ENCODE peak calls at places on chromosomes 3 and 15, in seven cellular contexts. M is fibroblast of villous mesenchyme, S is GM12864, V is astrocyte of the spinal cord, X is fibroblast of lung, Z is fibroblast of pulmonary artery, L is mesothelial cell of epicardium. R is an unnamed sample.

GRCh38 chr15:37015025-37015424 is 85.3 kb downstream of the MEIS2 start:
- DNase-seq in M (peak), S (peak), V (peak), X (no peak), Z (peak), L (no peak), R (no peak)

GRCh38 chr15:83210619-83211018 is 3.0 kb upstream of the HDGFL3 start:
- DNase-seq in M (no peak), S (no peak), V (peak), X (no peak), Z (peak), L (peak), R (no peak)

GRCh38 chr3:185912929-185913901 is 24.6 kb downstream of the TRA2B start:
- DNase-seq in M (no peak), S (no peak), V (no peak), X (no peak), Z (no peak), L (no peak), R (no peak)

GRCh38 chr3:10547841-10548783 is 42.7 kb upstream of the ATP2B2 start:
- DNase-seq in M (no peak), S (no peak), V (no peak), X (no peak), Z (no peak), L (no peak), R (no peak)

GRCh38 chr15:52247481-52247880 is 48.1 kb downstream of the MYO5C start:
- DNase-seq in M (no peak), S (no peak), V (no peak), X (no peak), Z (no peak), L (no peak), R (no peak)

GRCh38 chr3:116038968-116039950 is 406.0 kb downstream of the LSAMP start:
- DNase-seq in M (peak), S (no peak), V (no peak), X (peak), Z (peak), L (no peak), R (no peak)

GRCh38 chr15:75655911-75656310 is 8.2 kb downstream of the SNX33 start:
- DNase-seq in M (no peak), S (no peak), V (no peak), X (no peak), Z (no peak), L (no peak), R (no peak)

GRCh38 chr3:195103623-195104022 is 167.3 kb downstream of the XXYLT1 start:
- DNase-seq in M (peak), S (no peak), V (no peak), X (no peak), Z (no peak), L (no peak), R (no peak)

GRCh38 chr3:166582231-166582630 is 745.0 kb upstream of the BCHE start:
- DNase-seq in M (no peak), S (no peak), V (peak), X (no peak), Z (no peak), L (no peak), R (no peak)

GRCh38 chr15:89556413-89557262 is 18.6 kb upstream of the TICRR start:
- DNase-seq in M (peak), S (no peak), V (peak), X (peak), Z (peak), L (no peak), R (peak)
- TF ChIP-seq CTCF in M (peak), S (peak), V (peak), X (peak), Z (peak), L (peak), R (peak)

DNA sequence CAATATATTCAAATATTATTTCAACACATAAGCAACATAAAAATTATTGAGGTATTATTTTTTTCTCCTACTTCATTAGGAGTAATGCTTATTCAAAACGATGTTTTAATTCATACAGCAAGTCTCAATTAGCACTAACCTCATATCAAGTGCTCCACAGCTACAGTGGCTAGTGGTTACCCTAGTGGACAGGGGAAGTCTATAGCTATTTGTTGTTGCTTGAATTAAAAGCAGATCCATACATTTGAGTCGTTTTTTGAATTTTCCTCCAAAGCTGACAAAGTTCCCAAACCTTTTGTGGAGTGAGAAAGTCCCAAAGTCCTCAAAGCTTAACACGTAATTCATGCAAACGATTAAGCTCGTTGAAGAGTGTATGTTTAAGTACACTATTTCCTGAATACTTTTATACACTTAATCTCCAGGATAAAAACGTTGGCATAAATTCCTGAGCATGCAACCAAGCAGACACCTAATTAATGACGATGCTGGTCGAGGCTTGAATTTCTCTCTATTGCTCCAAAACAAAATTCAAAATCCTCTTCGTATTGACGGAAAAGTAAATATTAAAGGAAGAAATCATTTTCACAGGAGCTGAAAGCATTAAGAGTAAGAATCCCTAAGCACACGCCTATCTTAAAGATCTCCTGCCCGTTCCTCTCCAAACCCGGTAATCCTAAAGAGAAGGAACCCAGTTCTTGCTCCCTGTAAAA is 984 bp downstream of the VPS13C start:
- DNase-seq in M (no peak), S (no peak), V (peak), X (no peak), Z (peak), L (no peak), R (no peak)
- TF ChIP-seq CTCF in M (peak), S (peak), V (no peak), X (peak), Z (peak), L (no peak), R (no peak)

GRCh38 chr15:50182233-50183013 is 427 bp downstream of the SLC27A2 start:
- DNase-seq in M (peak), S (no peak), V (peak), X (peak), Z (peak), L (peak), R (no peak)

GRCh38 chr15:50183112-50183794 is 1.3 kb downstream of the SLC27A2 start:
- DNase-seq in M (no peak), S (no peak), V (no peak), X (no peak), Z (no peak), L (no peak), R (no peak)

GRCh38 chr15:50181206-50181982 is 602 bp upstream of the SLC27A2 start:
- DNase-seq in M (no peak), S (no peak), V (no peak), X (no peak), Z (no peak), L (no peak), R (no peak)

GRCh38 chr15:50180578-50180977 is 1.4 kb upstream of the SLC27A2 start:
- DNase-seq in M (no peak), S (no peak), V (no peak), X (no peak), Z (no peak), L (no peak), R (no peak)

DNA sequence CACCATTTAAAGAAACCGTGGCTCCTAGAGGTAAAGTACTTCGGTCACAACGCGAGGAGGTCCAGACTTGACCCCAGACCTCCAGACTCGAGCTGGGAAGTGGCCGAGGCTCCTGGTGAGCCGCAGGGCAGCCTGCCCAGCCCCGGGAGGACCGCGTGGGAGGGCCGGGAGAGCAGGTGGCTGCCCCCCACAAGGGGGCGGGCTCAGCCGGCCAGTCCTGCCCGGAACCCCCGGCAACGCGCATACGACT is at the start of gene SLC27A2:
- DNase-seq in M (peak), S (no peak), V (peak), X (peak), Z (peak), L (no peak), R (peak)
- TF ChIP-seq CTCF in M (peak), S (peak), V (peak), X (peak), Z (no peak), L (no peak), R (peak)

DNA sequence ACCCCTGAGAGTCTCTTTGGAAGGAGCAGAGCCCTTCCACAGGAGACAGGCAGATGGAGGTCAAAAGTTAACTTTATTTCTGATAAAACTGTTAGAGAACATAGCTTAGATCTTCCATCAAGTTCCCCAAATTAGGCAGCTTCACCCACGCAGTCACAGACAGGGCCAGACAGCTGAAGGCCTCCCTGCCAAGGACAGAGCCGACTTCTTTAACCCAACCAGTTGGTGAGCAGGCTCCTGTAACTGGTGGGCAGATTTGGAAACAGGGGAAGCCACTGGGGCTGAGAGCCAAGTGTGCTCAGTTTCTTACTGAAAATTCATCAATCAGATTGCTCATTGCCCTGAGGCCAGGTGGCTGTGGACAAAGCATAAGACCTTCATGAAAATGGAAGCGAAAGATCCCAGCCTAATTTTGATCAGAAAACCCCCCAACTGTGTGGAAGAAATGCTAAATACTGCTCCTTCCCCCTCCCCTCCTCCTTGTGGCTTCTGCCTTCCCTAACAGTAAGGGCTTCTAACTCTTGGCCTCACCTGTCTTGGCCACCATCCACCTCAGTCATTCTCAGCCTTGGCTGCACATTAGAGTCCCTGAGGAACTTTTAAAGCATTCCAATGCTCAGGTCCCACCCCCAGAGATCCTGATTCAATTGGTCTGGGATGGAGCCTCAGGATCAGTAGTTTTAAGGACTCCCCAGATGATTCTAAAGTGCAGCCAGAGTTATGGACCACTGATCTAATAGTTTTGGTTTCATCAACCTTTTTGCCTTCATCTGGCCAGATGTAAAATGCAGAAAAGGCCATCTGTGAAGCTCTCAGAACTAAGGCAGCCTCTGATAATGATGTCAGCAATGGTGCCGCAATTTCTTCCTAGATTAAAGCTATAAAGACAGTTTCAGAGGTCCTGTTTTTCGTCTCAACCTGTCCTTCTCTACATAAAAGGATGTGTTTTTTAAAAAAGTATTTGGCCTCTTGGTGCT is 11.5 kb downstream of the CLRN1 start:
- DNase-seq in M (no peak), S (no peak), V (no peak), X (no peak), Z (no peak), L (no peak), R (no peak)
- TF ChIP-seq CTCF in M (no peak), S (no peak), V (no peak), X (no peak), Z (no peak), L (no peak), R (no peak)

DNA sequence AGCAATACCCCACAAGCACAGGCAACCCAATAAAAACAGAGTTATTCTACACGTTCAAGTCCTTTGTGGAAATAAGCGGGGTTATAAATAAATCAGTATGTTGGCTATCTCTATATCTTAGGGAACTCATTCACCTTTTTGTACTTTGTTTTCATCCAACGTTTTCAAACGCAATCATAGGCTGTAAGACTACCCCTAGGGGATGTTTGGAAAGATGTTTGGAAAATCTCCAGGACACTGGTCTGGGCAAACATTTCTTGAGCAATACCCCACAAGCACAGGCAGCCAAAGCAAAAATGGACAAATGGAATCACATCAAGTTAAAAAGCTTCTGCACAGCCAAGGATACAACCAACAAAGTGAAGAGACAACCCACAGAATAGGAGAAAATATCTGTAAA is 70.1 kb downstream of the CLDN11 start:
- DNase-seq in M (peak), S (no peak), V (peak), X (peak), Z (peak), L (no peak), R (no peak)
- TF ChIP-seq CTCF in M (no peak), S (no peak), V (peak), X (peak), Z (peak), L (no peak), R (no peak)

DNA sequence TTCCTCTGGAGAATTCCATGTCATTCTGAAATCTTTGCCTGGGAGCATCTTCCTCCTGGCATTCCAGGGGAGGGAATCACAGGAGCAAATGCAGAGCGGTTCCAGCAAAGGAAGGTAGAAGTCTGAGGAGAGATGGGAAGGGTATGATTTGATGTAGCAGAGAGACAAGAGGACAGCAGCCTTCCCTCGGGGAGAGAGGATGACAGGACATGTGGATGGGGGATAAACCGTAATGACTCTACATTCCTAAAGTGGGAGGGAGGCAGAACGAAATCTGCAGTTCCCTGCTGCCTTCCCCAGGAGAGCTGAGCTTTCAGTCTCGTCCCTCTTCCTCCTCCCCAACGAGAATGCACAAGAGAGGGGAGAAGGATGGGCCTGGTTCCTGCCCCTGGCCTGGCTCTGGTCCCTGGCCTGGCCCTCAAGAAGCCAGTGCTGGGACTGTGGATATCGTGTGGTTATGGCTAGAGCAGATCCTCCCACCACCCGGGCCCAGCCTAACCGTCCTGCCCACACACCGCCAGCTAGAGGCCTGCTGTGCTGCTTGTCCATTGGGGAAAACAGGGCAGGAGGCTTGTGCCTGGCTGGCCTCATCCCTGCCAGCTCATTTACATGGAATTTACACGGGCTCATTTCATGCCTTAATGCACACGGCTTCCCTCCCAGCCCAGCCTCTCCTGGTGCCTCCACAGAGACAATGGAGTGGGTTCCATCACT is 26.6 kb downstream of the SEMA7A start:
- DNase-seq in M (peak), S (no peak), V (peak), X (peak), Z (peak), L (no peak), R (no peak)
- TF ChIP-seq CTCF in M (no peak), S (no peak), V (no peak), X (peak), Z (peak), L (no peak), R (no peak)

DNA sequence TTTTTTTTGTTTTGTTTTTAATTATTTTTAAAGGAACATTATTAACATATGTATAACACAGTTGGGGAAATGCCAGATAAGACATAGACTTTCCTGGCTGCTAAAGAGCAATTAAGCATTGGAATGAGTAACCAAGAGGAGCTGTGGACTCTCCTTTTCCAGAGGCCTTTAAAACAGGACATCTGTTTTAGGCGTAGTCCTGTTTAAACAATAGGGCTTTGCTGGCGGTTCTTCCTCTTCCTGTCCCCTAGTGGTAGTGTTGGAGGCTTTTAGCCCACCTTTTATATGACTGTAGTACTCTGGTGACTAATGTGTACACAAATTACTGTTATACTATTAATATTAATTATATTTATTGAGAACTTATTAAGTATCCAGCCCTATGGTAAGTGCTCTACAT is 81.9 kb downstream of the PPARG start:
- DNase-seq in M (peak), S (no peak), V (peak), X (peak), Z (peak), L (no peak), R (no peak)
- TF ChIP-seq CTCF in M (peak), S (no peak), V (no peak), X (peak), Z (peak), L (no peak), R (no peak)

R was measured in D721Med.